ENCODE peak calls at places on chromosomes 16 and 17, in ten cellular contexts. C is activated CD8-positive, alpha-beta memory T cell treated with anti-CD3 and anti-CD28 coated beads, Interleukin-2, amount 50 U/mL, for 4 hours; L is kidney tubule cell; M is lower leg skin; G is cardiac fibroblast; D is H4; S is stimulated activated naive CD4-positive, alpha-beta T cell treated with Interleukin-2 at 50 U/mL for 16 hours; W is fibroblast of the aortic adventitia; H is activated T-cell treated with anti-CD3 and anti-CD28 coated beads, Interleukin-2, amount 50 U/mL, for 1 hour; E is K562. B is an unnamed sample.
A peak's percentile ranks its signal among the peaks of the same experiment; 100 is the strongest.

GRCh38 chr17:50864747-50865059 is 1.5 kb downstream of the TOB1 start:
- DNase-seq in D (no peak), H (no peak), S (no peak), C (no peak), M (no peak), W (no peak), G (no peak), E (no peak), L (no peak), B (no peak)

GRCh38 chr16:743794-744500 is 3.1 kb upstream of the CIAO3 start:
- DNase-seq in W (no peak), L (no peak), G (no peak), S (no peak), E (no peak), M (no peak), C (no peak), H (no peak), D (no peak), B (no peak)

GRCh38 chr17:32445075-32445427 is 741 bp downstream of the PSMD11 start:
- DNase-seq in W (peak; percentile 64), E (peak; percentile 71), G (peak; percentile 75), L (peak; percentile 81), H (no peak), S (peak; percentile 28), C (peak; percentile 47), M (no peak), D (peak; percentile 30), B (peak; percentile 79)

GRCh38 chr17:82910770-82911169 is 70.9 kb upstream of the ZNF750 start:
- DNase-seq in S (no peak), W (no peak), H (no peak), G (no peak), D (no peak), M (no peak), E (no peak), C (no peak), L (no peak), B (no peak)

GRCh38 chr17:43772877-43773648 is 5.7 kb downstream of the DUSP3 start:
- DNase-seq in W (peak; percentile 47), S (no peak), M (peak; percentile 81), C (no peak), L (no peak), D (no peak), G (no peak), H (no peak), E (no peak), B (peak; percentile 18)

GRCh38 chr17:33292981-33293867 is at the start of gene ASIC2:
- DNase-seq in L (peak; percentile 78), M (no peak), H (no peak), S (no peak), G (peak; percentile 22), W (no peak), C (no peak), D (no peak), E (no peak), B (no peak)

GRCh38 chr17:17836818-17837379 is at the start of gene SREBF1:
- DNase-seq in M (peak; percentile 93), S (peak; percentile 57), H (peak; percentile 74), W (no peak), E (peak; percentile 83), C (peak; percentile 68), L (peak; percentile 57), G (peak; percentile 54), D (no peak), B (peak; percentile 86)

GRCh38 chr17:43434902-43435319 is 36.1 kb downstream of the ARL4D start:
- DNase-seq in W (no peak), C (no peak), G (no peak), E (no peak), H (no peak), S (no peak), L (peak; percentile 99), D (no peak), M (no peak), B (no peak)

GRCh38 chr17:2157081-2157480 is 102.2 kb downstream of the HIC1 start:
- DNase-seq in M (peak; percentile 52), C (no peak), H (no peak), E (no peak), D (no peak), W (peak; percentile 88), G (peak; percentile 93), S (no peak), L (no peak), B (no peak)

GRCh38 chr17:15510361-15510760 is 42.9 kb upstream of the CDRT4 start:
- DNase-seq in L (peak; percentile 77), W (peak; percentile 67), M (no peak), C (no peak), E (no peak), D (peak; percentile 65), G (peak; percentile 88), H (no peak), S (no peak), B (no peak)

GRCh38 chr17:50603340-50603739 is 31.3 kb upstream of the ABCC3 start:
- DNase-seq in E (peak; percentile 45), D (no peak), H (no peak), L (no peak), W (no peak), C (no peak), M (no peak), S (no peak), G (no peak), B (peak; percentile 11)

GRCh38 chr17:57889892-57890856 is 40.3 kb upstream of the MRPS23 start:
- DNase-seq in M (peak; percentile 95), G (peak; percentile 84), E (no peak), L (peak; percentile 94), D (peak; percentile 83), C (no peak), H (no peak), S (no peak), W (peak; percentile 91), B (no peak)

GRCh38 chr17:39622380-39623006 is 4.3 kb upstream of the PPP1R1B start:
- DNase-seq in S (peak; percentile 64), E (no peak), C (no peak), H (no peak), M (no peak), D (no peak), L (no peak), W (no peak), G (no peak), B (no peak)

GRCh38 chr16:89381788-89382187 is 108.6 kb downstream of the ANKRD11 start:
- DNase-seq in H (no peak), L (no peak), E (no peak), W (no peak), G (no peak), D (no peak), S (no peak), M (no peak), C (no peak), B (no peak)

GRCh38 chr17:80260791-80261158 is at the start of gene RNF213:
- DNase-seq in W (no peak), S (peak; percentile 43), D (no peak), L (peak; percentile 54), G (peak; percentile 11), H (peak; percentile 71), M (peak; percentile 90), E (peak; percentile 60), C (peak; percentile 55), B (peak; percentile 82)

GRCh38 chr16:46632778-46633733 is 11.9 kb upstream of the SHCBP1 start:
- DNase-seq in E (peak; percentile 51), H (no peak), S (no peak), W (no peak), L (no peak), M (no peak), D (no peak), G (no peak), C (no peak), B (no peak)

GRCh38 chr16:53545433-53545832 is 42.4 kb upstream of the AKTIP start:
- DNase-seq in G (no peak), H (peak; percentile 54), L (no peak), M (no peak), W (no peak), D (no peak), E (no peak), C (peak; percentile 36), S (peak; percentile 1), B (no peak)

GRCh38 chr16:57764341-57765159 is 29.0 kb downstream of the KATNB1 start:
- DNase-seq in W (peak; percentile 68), D (peak; percentile 82), M (no peak), H (peak; percentile 34), G (peak; percentile 88), S (no peak), L (peak; percentile 96), E (peak; percentile 97), C (no peak), B (peak; percentile 67)

GRCh38 chr17:73311781-73312641 is at the start of gene CDC42EP4:
- DNase-seq in H (peak; percentile 89), L (peak; percentile 96), G (peak; percentile 94), C (peak; percentile 85), S (peak; percentile 85), D (peak; percentile 94), M (peak; percentile 99), E (peak; percentile 93), W (peak; percentile 88), B (peak; percentile 96)

GRCh38 chr17:68198931-68199836 is 48.7 kb upstream of the AMZ2 start:
- DNase-seq in C (no peak), L (no peak), M (no peak), H (peak; percentile 64), D (no peak), W (no peak), G (peak; percentile 13), E (no peak), S (peak; percentile 43), B (no peak)

GRCh38 chr16:22296225-22297113 is 740 bp upstream of the POLR3E start:
- DNase-seq in H (no peak), M (no peak), G (peak; percentile 29), S (no peak), L (peak; percentile 20), C (no peak), D (no peak), E (peak; percentile 34), W (peak; percentile 16), B (peak; percentile 59)

GRCh38 chr16:23837553-23838308 is 1.9 kb downstream of the PRKCB start:
- DNase-seq in G (no peak), M (no peak), S (no peak), H (no peak), L (no peak), W (no peak), E (peak; percentile 62), C (no peak), D (no peak), B (no peak)

GRCh38 chr16:86836503-86837125 is 258.3 kb downstream of the FOXL1 start:
- DNase-seq in D (no peak), C (no peak), H (no peak), M (no peak), L (peak; percentile 78), W (peak; percentile 93), E (no peak), S (no peak), G (peak; percentile 96), B (no peak)

GRCh38 chr16:66894948-66895696 is 14.8 kb downstream of the PDP2 start:
- DNase-seq in L (peak; percentile 79), S (peak; percentile 42), C (peak; percentile 57), W (peak; percentile 83), H (peak; percentile 59), D (peak; percentile 74), E (peak; percentile 88), M (no peak), G (peak; percentile 82), B (peak; percentile 80)

GRCh38 chr16:20906225-20906870 is 5.8 kb downstream of the LYRM1 start:
- DNase-seq in L (peak; percentile 83), G (peak; percentile 96), C (no peak), M (no peak), E (no peak), S (no peak), H (no peak), W (peak; percentile 97), D (peak; percentile 31), B (no peak)

GRCh38 chr16:54657058-54657708 is 273.5 kb upstream of the IRX5 start:
- DNase-seq in M (no peak), S (no peak), L (peak; percentile 93), E (no peak), H (no peak), W (peak; percentile 84), C (no peak), G (peak; percentile 69), D (peak; percentile 94), B (no peak)

GRCh38 chr17:8125947-8126305 is 2.0 kb upstream of the HES7 start:
- DNase-seq in D (no peak), S (no peak), C (no peak), W (peak; percentile 18), H (no peak), M (no peak), L (peak; percentile 27), G (peak; percentile 33), E (peak; percentile 54), B (no peak)

GRCh38 chr17:12114686-12115418 is 94.2 kb downstream of the MAP2K4 start:
- DNase-seq in H (no peak), S (no peak), L (no peak), G (no peak), D (no peak), C (no peak), M (no peak), W (no peak), E (no peak), B (peak; percentile 9)

B was measured in erythroblast.